ENCODE peak calls at places on chromosomes 7 and 10, in ten cellular contexts. W is adrenal gland, N is GM10248, Y is glutamatergic neuron, A is fibroblast of the aortic adventitia, M is lower lobe of right lung, J is astrocyte, S is neural crest cell, Z is BJ, V is AG10803. T is an unnamed sample.

GRCh38 chr7:143510854-143511592 is 33.4 kb downstream of the TAS2R41 start:
- DNase-seq in N (no peak), S (no peak), Y (no peak), Z (no peak), A (no peak), J (no peak), V (no peak), W (no peak), M (peak; percentile 41), T (no peak)

GRCh38 chr10:13684813-13685511 is 98.2 kb downstream of the PRPF18 start:
- DNase-seq in N (no peak), S (no peak), Z (no peak), J (no peak), V (peak; percentile 62), M (no peak), A (peak; percentile 86), W (no peak), Y (no peak), T (no peak)

GRCh38 chr10:70775679-70776454 is 9.3 kb downstream of the TBATA start:
- DNase-seq in S (no peak), Y (no peak), W (no peak), A (no peak), N (peak; percentile 8), Z (no peak), V (no peak), M (no peak), J (no peak), T (no peak)

GRCh38 chr7:85695041-85695990 is 508.5 kb upstream of the SEMA3D start:
- DNase-seq in Z (no peak), M (no peak), Y (no peak), W (no peak), J (peak; percentile 16), N (no peak), S (no peak), A (peak; percentile 27), V (peak; percentile 43), T (no peak)

GRCh38 chr7:33671521-33672262 is 233.6 kb upstream of the BMPER start:
- DNase-seq in N (no peak), S (no peak), V (peak; percentile 29), A (no peak), Z (no peak), Y (no peak), J (no peak), M (no peak), W (no peak), T (no peak)

GRCh38 chr7:116327751-116328150 is 117.4 kb downstream of the TES start:
- DNase-seq in J (peak; percentile 99), Y (no peak), A (peak; percentile 34), M (no peak), W (no peak), N (no peak), S (no peak), Z (peak; percentile 45), V (peak; percentile 83), T (no peak)

GRCh38 chr7:1050254-1050906 is 6.0 kb downstream of the GPR146 start:
- DNase-seq in S (no peak), W (no peak), Z (no peak), V (no peak), J (no peak), N (no peak), Y (no peak), A (no peak), M (peak; percentile 37), T (no peak)

GRCh38 chr10:86785021-86785420 is 28.6 kb downstream of the BMPR1A start:
- DNase-seq in S (no peak), Z (no peak), N (no peak), Y (no peak), A (no peak), V (peak; percentile 73), W (no peak), J (no peak), M (no peak), T (no peak)

GRCh38 chr7:140810830-140811556 is 113.7 kb downstream of the BRAF start:
- DNase-seq in V (peak; percentile 63), W (peak; percentile 59), N (peak; percentile 43), A (peak; percentile 79), Z (peak; percentile 5), J (peak; percentile 39), M (no peak), Y (peak; percentile 48), S (peak; percentile 73), T (peak; percentile 42)

GRCh38 chr7:85186083-85186520 is 754 bp downstream of the SEMA3D start:
- DNase-seq in W (peak; percentile 24), J (peak; percentile 59), S (peak; percentile 43), Z (no peak), N (peak; percentile 4), V (peak; percentile 51), Y (peak; percentile 51), A (peak; percentile 66), M (no peak), T (no peak)

GRCh38 chr10:124632064-124632531 is 112.1 kb downstream of the FAM53B start:
- DNase-seq in Y (peak; percentile 55), N (no peak), M (peak; percentile 89), A (no peak), V (no peak), S (no peak), Z (no peak), J (peak; percentile 53), W (no peak), T (no peak)

GRCh38 chr10:21174670-21175495 is 277.8 kb upstream of the NEBL start:
- DNase-seq in J (no peak), V (no peak), W (no peak), A (no peak), N (no peak), Z (no peak), Y (no peak), M (no peak), S (no peak), T (no peak)

GRCh38 chr10:79069325-79070090 is 742 bp downstream of the ZMIZ1 start:
- DNase-seq in J (no peak), N (peak; percentile 66), Y (peak; percentile 59), M (peak; percentile 82), V (peak; percentile 46), A (peak; percentile 44), Z (no peak), W (peak; percentile 64), S (peak; percentile 22), T (peak; percentile 71)

GRCh38 chr7:155941688-155942087 is 129.4 kb upstream of the SHH start:
- DNase-seq in W (no peak), J (no peak), A (no peak), Y (no peak), V (no peak), N (no peak), Z (no peak), S (no peak), M (no peak), T (no peak)

DNA sequence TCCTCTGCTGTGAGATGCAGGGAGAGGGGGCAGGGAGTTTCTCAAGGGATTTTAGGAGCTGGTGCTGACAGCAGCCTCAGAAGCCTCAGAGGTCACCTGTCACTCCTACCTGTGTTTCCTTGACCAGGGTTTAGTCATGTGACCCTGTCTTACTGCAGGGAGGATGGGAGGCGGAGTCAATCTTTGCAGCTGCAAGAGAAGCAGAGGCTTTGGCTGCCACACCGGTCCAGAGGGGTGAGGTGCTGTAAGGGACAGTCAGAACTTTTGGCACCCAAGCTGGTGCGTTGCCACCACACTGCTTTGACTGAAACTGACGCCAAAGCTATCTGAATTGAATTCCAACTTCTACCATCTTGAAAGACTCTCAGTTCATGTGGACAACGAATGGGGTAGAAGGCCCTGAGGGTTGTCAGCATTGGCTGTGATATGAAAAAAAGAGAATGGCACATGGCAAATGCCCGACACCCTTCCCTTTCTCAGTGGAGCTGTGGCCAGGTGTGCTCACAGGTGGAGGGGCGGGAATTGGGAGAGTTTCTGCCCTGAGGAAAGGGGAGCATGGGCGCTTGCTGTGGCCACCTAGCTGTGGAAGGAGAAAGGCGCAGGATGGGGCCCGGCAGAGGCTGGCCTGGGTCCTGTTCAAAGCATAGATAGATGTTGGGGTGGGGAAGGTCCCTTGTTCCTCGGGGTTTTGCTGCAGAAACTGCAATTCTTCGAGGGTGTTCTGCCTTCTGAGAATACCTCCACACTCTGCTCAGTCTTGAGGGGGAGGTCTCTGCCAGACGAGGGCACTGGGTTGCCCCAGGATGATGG is 69.3 kb downstream of the ARHGAP22 start:
- DNase-seq in A (no peak), N (no peak), S (no peak), J (no peak), Z (no peak), Y (no peak), W (no peak), V (no peak), M (no peak), T (no peak)
- TF ChIP-seq CTCF in A (peak; percentile 11), N (no peak), S (no peak), J (no peak), Z (no peak), Y (no peak), W (no peak), V (no peak), M (no peak), T (peak; percentile 16)

DNA sequence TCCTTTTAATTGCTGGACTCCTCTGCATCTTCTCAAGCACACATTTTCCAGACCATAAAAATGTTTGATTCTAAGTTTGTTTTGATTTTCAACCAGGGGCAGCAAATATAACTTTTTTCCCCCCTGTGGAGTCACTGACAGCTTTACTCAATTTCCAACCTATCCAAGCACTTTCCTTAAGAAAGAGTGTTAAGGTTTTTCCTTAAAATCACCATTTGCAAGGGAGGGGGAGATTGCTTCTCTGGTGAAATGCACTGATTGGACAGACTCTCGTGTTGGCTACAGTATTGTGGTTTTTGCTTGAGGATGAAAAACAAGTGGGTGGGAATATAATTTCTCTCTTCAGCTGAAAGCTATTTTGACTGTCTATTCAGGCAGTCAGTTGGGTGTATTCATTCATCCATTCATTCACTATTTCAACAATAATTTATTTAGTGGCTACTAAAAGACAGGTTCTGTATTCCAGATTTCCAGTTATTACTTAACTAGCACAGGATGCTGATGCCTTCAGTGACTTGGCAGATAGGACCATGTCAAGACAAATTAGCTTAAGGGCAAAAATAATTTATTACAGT is 146.3 kb downstream of the BAMBI start:
- DNase-seq in S (no peak), Z (no peak), N (no peak), A (no peak), M (no peak), W (no peak), V (no peak), J (no peak), Y (no peak), T (no peak)
- TF ChIP-seq CTCF in S (no peak), Z (no peak), N (no peak), A (no peak), M (no peak), W (no peak), V (no peak), J (no peak), Y (no peak), T (no peak)

GRCh38 chr10:133269367-133269766 is 7.3 kb downstream of the ADAM8 start:
- DNase-seq in W (no peak), M (no peak), J (no peak), A (no peak), V (no peak), N (no peak), S (no peak), Y (no peak), Z (no peak), T (no peak)
- TF ChIP-seq CTCF in W (no peak), M (no peak), J (no peak), A (no peak), V (no peak), N (no peak), S (no peak), Y (no peak), Z (no peak), T (no peak)

DNA sequence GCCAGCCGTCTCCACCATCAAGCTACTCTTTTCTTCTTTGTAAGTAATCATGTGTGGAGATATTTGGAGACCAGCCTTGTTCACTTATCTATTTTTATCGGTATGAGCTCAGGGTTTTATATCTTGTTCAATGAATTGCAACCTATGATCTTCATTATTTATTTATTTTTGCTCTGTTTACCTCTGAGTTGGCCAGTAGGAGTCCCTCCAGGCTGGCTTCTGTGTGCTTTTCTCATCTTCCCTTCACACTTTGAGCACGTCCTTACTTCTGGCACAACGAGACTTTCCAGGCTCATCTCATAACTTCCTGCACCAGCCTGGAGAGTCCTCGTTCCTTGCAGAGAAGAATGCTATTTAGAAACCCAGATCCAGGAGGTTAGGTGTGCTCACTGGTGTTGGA is 375.8 kb upstream of the PODXL start:
- DNase-seq in S (no peak), A (no peak), W (no peak), J (no peak), Z (no peak), N (no peak), V (no peak), Y (no peak), M (no peak), T (no peak)
- TF ChIP-seq CTCF in S (no peak), A (no peak), W (no peak), J (no peak), Z (no peak), N (no peak), V (no peak), Y (no peak), M (no peak), T (no peak)

T was measured in GM13977.